ENCODE peak calls at places on chromosomes 13 and 19, in four cellular contexts. X, L, I and D are unnamed samples.

GRCh38 chr13:21326155-21327030 is 132.7 kb downstream of the ZDHHC20 start:
- DNase-seq in X (no peak), L (no peak), I (peak), D (peak)

GRCh38 chr13:94079876-94080275 is 399.6 kb downstream of the DCT start:
- DNase-seq in X (no peak), L (no peak), I (no peak), D (no peak)

GRCh38 chr13:43383488-43384165 is 360.2 kb downstream of the DNAJC15 start:
- DNase-seq in X (no peak), L (no peak), I (no peak), D (no peak)

GRCh38 chr13:26971990-26972888 is 199.4 kb downstream of the USP12 start:
- DNase-seq in X (peak), L (peak), I (peak), D (peak)

GRCh38 chr19:44356383-44357111 is at the start of gene ZNF112:
- DNase-seq in X (peak), L (peak), I (no peak), D (peak)

GRCh38 chr19:18659281-18660050 is 22.6 kb downstream of the KLHL26 start:
- DNase-seq in X (no peak), L (no peak), I (no peak), D (no peak)

GRCh38 chr13:107251321-107251720 is 683.4 kb upstream of the ARGLU1 start:
- DNase-seq in X (no peak), L (no peak), I (no peak), D (no peak)

GRCh38 chr13:72473321-72473720 is 254.1 kb downstream of the MZT1 start:
- DNase-seq in X (no peak), L (no peak), I (no peak), D (no peak)

GRCh38 chr19:47430041-47430802 is 10.9 kb upstream of the MEIS3 start:
- DNase-seq in X (no peak), L (no peak), I (no peak), D (no peak)

GRCh38 chr13:20715340-20715732 is 11.8 kb downstream of the IL17D start:
- DNase-seq in X (no peak), L (no peak), I (no peak), D (no peak)

GRCh38 chr19:4635763-4636135 is 3.6 kb upstream of the TNFAIP8L1 start:
- DNase-seq in X (no peak), L (no peak), I (no peak), D (no peak)

GRCh38 chr13:46057251-46058015 is 4.9 kb upstream of the ZC3H13 start:
- DNase-seq in X (no peak), L (no peak), I (no peak), D (no peak)

GRCh38 chr13:79869326-79869725 is 388.4 kb downstream of the NDFIP2 start:
- DNase-seq in X (no peak), L (peak), I (no peak), D (peak)

GRCh38 chr13:92896842-92897241 is 329.8 kb upstream of the GPC6 start:
- DNase-seq in X (no peak), L (no peak), I (no peak), D (no peak)

GRCh38 chr19:51807111-51807701 is 12.2 kb downstream of the FPR3 start:
- DNase-seq in X (peak), L (no peak), I (no peak), D (peak)
- H3K27ac ChIP-seq in X (peak), L (no peak), I (no peak), D (no peak)

GRCh38 chr13:33233547-33233946 is 52.0 kb downstream of the STARD13 start:
- DNase-seq in X (no peak), L (no peak), I (no peak), D (no peak)

GRCh38 chr13:33232883-33233282 is 52.7 kb downstream of the STARD13 start:
- DNase-seq in X (no peak), L (no peak), I (no peak), D (no peak)

GRCh38 chr13:33229446-33230177 is 55.9 kb downstream of the STARD13 start:
- DNase-seq in X (no peak), L (no peak), I (no peak), D (no peak)

GRCh38 chr13:33230178-33230881 is 55.2 kb downstream of the STARD13 start:
- DNase-seq in X (no peak), L (no peak), I (no peak), D (no peak)

DNA sequence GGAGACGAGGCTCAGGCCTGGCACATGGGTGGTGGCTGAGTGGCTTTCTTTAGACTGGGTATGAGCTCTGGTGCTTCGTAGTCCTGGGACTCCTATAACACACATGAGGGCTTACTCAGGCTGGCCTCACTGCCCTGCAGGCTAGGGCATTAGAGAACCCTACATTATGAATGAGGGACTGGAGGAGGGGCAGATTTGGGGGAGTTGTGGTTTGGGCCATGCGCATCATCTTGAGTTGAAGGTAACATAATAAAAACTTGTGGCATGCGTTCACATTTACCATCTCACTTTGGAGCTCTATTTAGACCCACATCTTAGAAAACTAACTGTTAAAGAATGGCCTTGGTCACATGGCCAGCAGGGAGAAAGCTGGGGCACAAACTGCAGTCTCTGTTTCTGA is 54.2 kb downstream of the STARD13 start:
- DNase-seq in X (no peak), L (no peak), I (no peak), D (no peak)
- H3K27ac ChIP-seq in X (no peak), L (no peak), I (no peak), D (no peak)

DNA sequence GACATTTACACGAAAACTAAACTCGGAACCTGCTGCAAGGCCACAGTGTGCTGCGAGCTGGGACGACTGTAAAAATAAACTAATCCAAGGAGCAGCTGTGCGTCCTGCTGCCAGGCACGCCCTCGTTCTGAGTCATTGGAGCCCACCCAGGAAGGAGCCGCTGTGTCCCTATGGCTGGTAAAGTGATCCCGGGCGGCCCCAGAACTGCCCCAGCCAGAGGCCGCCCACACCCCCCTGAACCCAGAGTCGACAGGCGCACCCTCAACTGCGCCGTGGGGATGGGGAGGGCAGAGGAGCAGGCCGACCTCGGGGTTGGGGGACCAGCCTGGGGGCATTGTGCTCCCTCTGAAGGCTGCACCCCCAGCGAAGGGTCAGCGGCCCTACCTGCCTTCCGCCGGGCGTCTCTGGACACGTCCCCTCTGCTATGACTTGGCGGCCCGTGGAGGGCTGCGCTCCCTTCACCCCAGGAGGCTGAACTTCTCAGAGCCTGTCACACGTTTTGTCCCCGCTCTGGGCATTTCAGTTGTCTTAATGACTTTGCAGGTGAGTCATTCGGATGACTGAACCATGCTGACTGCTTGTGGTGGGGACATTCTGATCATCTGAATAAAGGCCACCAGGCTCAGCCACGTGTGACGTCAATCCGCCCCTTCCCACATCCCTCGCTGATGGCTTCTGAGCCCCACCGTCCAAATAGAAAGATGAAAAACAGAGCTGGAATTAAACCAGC is 42.7 kb downstream of the ADPRHL1 start:
- DNase-seq in X (no peak), L (no peak), I (no peak), D (peak)
- H3K27ac ChIP-seq in X (no peak), L (no peak), I (no peak), D (peak)

GRCh38 chr19:48897181-48897580 is 1.4 kb downstream of the TULP2 start:
- DNase-seq in X (no peak), L (no peak), I (no peak), D (no peak)
- H3K27ac ChIP-seq in X (no peak), L (no peak), I (no peak), D (no peak)

DNA sequence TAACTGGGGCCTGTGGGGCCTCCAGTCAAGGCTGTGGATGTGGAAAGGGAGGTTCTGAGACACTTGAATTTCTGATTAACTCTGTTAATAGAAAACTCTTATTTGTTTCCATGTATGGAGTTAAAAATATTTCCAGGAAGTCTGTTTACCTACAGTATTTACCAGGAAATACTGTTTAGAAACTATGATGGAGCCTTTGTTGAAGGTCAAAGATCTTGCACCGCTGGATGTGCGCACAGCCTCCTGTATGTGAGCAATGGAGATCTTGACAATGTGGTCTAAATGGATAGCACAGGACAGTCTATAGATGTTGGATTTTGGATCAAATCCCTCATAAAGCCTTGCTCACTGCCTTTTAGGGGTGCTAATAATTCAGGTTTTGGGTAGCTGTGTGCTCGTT is 268.4 kb downstream of the DLEU7 start:
- DNase-seq in X (no peak), L (no peak), I (no peak), D (no peak)
- H3K27ac ChIP-seq in X (no peak), L (no peak), I (no peak), D (no peak)

GRCh38 chr19:13975870-13976269 is 23.6 kb downstream of the DCAF15 start:
- DNase-seq in X (no peak), L (no peak), I (no peak), D (no peak)
- H3K27ac ChIP-seq in X (no peak), L (no peak), I (no peak), D (no peak)

GRCh38 chr13:57946361-57946760 is 314.8 kb downstream of the PCDH17 start:
- DNase-seq in X (no peak), L (no peak), I (no peak), D (no peak)
- H3K27ac ChIP-seq in X (no peak), L (no peak), I (no peak), D (no peak)

DNA sequence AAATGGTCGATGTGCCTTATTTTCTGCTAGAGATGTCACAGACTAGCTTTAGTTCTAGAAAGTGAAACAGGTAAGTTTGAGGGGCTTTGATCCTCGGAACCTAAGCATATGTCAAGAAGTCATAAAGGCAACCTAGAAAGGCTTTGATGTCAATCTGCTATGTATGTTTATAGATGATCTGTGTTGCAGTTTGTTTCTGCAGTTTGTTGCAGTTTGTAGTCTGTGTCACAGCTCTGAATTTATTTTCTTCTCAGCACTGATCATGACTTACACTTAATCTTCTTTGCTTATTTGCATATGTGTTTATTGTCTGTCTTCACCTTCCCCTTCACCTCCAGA is 5.9 kb downstream of the LSM14A start:
- DNase-seq in X (no peak), L (no peak), I (peak), D (no peak)
- H3K27ac ChIP-seq in X (no peak), L (no peak), I (no peak), D (no peak)